ENCODE peak calls at places on chromosome 22, in seven cellular contexts. One of them, this sample, is unnamed. For H3K4me1, the result is how much of the 10 kb centered on the place peaks cover.

GRCh38 chr22:29298641-29299040 is 7.8 kb upstream of the GAS2L1 start:
- DNase-seq in heart left ventricle: no peak
- DNase-seq in fibroblast of lung: no peak
- DNase-seq in mucosa of descending colon: no peak
- DNase-seq in left lung: no peak
- DNase-seq in left ventricle myocardium inferior: no peak
- DNase-seq in psoas muscle: no peak
- DNase-seq in this sample: no peak

GRCh38 chr22:17460895-17461294 is 91.6 kb downstream of the CECR2 start:
- DNase-seq in heart left ventricle: no peak
- DNase-seq in fibroblast of lung: no peak
- DNase-seq in mucosa of descending colon: no peak
- DNase-seq in left lung: no peak
- DNase-seq in left ventricle myocardium inferior: no peak
- DNase-seq in psoas muscle: no peak
- DNase-seq in this sample: no peak

GRCh38 chr22:29167032-29167911 is 38.4 kb upstream of the EMID1 start:
- DNase-seq in heart left ventricle: no peak
- DNase-seq in fibroblast of lung: no peak
- DNase-seq in mucosa of descending colon: peak
- DNase-seq in left lung: no peak
- DNase-seq in left ventricle myocardium inferior: no peak
- DNase-seq in psoas muscle: no peak
- DNase-seq in this sample: no peak

GRCh38 chr22:36445158-36445668 is 36.2 kb downstream of the TXN2 start:
- DNase-seq in heart left ventricle: peak
- DNase-seq in fibroblast of lung: peak
- DNase-seq in mucosa of descending colon: peak
- DNase-seq in left lung: no peak
- DNase-seq in left ventricle myocardium inferior: peak
- DNase-seq in psoas muscle: peak
- DNase-seq in this sample: no peak

GRCh38 chr22:26535499-26535898 is 23.2 kb upstream of the TFIP11 start:
- DNase-seq in heart left ventricle: no peak
- DNase-seq in fibroblast of lung: no peak
- DNase-seq in mucosa of descending colon: no peak
- DNase-seq in left lung: no peak
- DNase-seq in left ventricle myocardium inferior: no peak
- DNase-seq in psoas muscle: no peak
- DNase-seq in this sample: no peak

GRCh38 chr22:45094826-45095225 is 68.9 kb upstream of the NUP50 start:
- DNase-seq in heart left ventricle: no peak
- DNase-seq in fibroblast of lung: no peak
- DNase-seq in mucosa of descending colon: no peak
- DNase-seq in left lung: no peak
- DNase-seq in left ventricle myocardium inferior: no peak
- DNase-seq in psoas muscle: no peak
- DNase-seq in this sample: no peak

GRCh38 chr22:26656896-26657851 is at the start of gene MIAT:
- DNase-seq in heart left ventricle: no peak
- DNase-seq in fibroblast of lung: no peak
- DNase-seq in mucosa of descending colon: peak
- DNase-seq in left lung: peak
- DNase-seq in left ventricle myocardium inferior: no peak
- DNase-seq in psoas muscle: no peak
- DNase-seq in this sample: no peak

GRCh38 chr22:26109686-26110315 is 59.5 kb upstream of the SEZ6L start:
- DNase-seq in heart left ventricle: no peak
- DNase-seq in fibroblast of lung: no peak
- DNase-seq in mucosa of descending colon: no peak
- DNase-seq in left lung: no peak
- DNase-seq in left ventricle myocardium inferior: no peak
- DNase-seq in psoas muscle: no peak
- DNase-seq in this sample: no peak

GRCh38 chr22:32474635-32475427 is at the start of gene FBXO7:
- DNase-seq in heart left ventricle: peak
- DNase-seq in fibroblast of lung: no peak
- DNase-seq in mucosa of descending colon: peak
- DNase-seq in left lung: peak
- DNase-seq in left ventricle myocardium inferior: peak
- DNase-seq in psoas muscle: peak
- DNase-seq in this sample: peak

GRCh38 chr22:29480512-29481264 is 670 bp downstream of the NEFH start:
- DNase-seq in heart left ventricle: no peak
- DNase-seq in fibroblast of lung: peak
- DNase-seq in mucosa of descending colon: peak
- DNase-seq in left lung: no peak
- DNase-seq in left ventricle myocardium inferior: peak
- DNase-seq in psoas muscle: peak
- DNase-seq in this sample: no peak

GRCh38 chr22:39622881-39623367 is 52.4 kb downstream of the CACNA1I start:
- DNase-seq in heart left ventricle: peak
- DNase-seq in fibroblast of lung: peak
- DNase-seq in mucosa of descending colon: peak
- DNase-seq in left lung: peak
- DNase-seq in left ventricle myocardium inferior: peak
- DNase-seq in psoas muscle: peak
- DNase-seq in this sample: no peak

GRCh38 chr22:32880906-32881596 is 79.5 kb downstream of the TIMP3 start:
- DNase-seq in heart left ventricle: peak
- DNase-seq in fibroblast of lung: peak
- DNase-seq in mucosa of descending colon: peak
- DNase-seq in left lung: peak
- DNase-seq in left ventricle myocardium inferior: peak
- DNase-seq in psoas muscle: peak
- DNase-seq in this sample: peak

GRCh38 chr22:37571258-37571991 is 8.5 kb downstream of the LGALS2 start:
- DNase-seq in heart left ventricle: peak
- DNase-seq in fibroblast of lung: no peak
- DNase-seq in mucosa of descending colon: no peak
- DNase-seq in left lung: no peak
- DNase-seq in left ventricle myocardium inferior: no peak
- DNase-seq in psoas muscle: no peak
- DNase-seq in this sample: no peak
- TF ChIP-seq CTCF in heart left ventricle: no peak
- TF ChIP-seq CTCF in fibroblast of lung: no peak
- TF ChIP-seq CTCF in mucosa of descending colon: no peak
- TF ChIP-seq CTCF in left lung: no peak
- TF ChIP-seq CTCF in left ventricle myocardium inferior: no peak
- TF ChIP-seq CTCF in psoas muscle: no peak
- TF ChIP-seq CTCF in this sample: no peak

GRCh38 chr22:24208012-24208749 is 26.9 kb downstream of the SUSD2 start:
- DNase-seq in heart left ventricle: no peak
- DNase-seq in fibroblast of lung: peak
- DNase-seq in mucosa of descending colon: no peak
- DNase-seq in left lung: peak
- DNase-seq in left ventricle myocardium inferior: no peak
- DNase-seq in psoas muscle: no peak
- DNase-seq in this sample: no peak
- H3K4me1 ChIP-seq in heart left ventricle: under half
- H3K4me1 ChIP-seq in fibroblast of lung: under half
- H3K4me1 ChIP-seq in mucosa of descending colon: under half
- H3K4me1 ChIP-seq in left lung: under half
- H3K4me1 ChIP-seq in left ventricle myocardium inferior: under half
- H3K4me1 ChIP-seq in psoas muscle: under half
- H3K4me1 ChIP-seq in this sample: under half

GRCh38 chr22:42794551-42795510 is 62.2 kb downstream of the ARFGAP3 start:
- DNase-seq in heart left ventricle: no peak
- DNase-seq in fibroblast of lung: no peak
- DNase-seq in mucosa of descending colon: no peak
- DNase-seq in left lung: no peak
- DNase-seq in left ventricle myocardium inferior: no peak
- DNase-seq in psoas muscle: no peak
- DNase-seq in this sample: peak
- TF ChIP-seq CTCF in heart left ventricle: peak
- TF ChIP-seq CTCF in fibroblast of lung: no peak
- TF ChIP-seq CTCF in mucosa of descending colon: no peak
- TF ChIP-seq CTCF in left lung: no peak
- TF ChIP-seq CTCF in left ventricle myocardium inferior: peak
- TF ChIP-seq CTCF in psoas muscle: no peak
- TF ChIP-seq CTCF in this sample: no peak

DNA sequence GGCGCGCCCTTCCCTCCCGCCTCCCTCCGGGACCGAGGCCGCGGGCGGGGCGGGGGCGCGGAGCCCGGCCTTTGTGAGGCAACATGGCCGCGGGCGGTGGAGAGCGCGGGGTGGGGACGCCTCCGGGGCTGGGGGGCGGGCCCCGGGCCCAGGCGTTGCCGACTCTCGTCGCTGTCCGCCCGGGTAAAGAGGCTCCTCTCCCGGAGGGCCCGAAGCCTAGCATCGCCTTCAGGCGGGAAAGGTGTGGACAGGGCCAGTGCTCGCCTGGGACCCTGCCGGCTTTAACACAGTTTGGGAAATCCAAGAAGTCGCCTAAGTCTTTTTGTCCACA is 369 bp downstream of the DGCR8 start:
- DNase-seq in heart left ventricle: peak
- DNase-seq in fibroblast of lung: peak
- DNase-seq in mucosa of descending colon: peak
- DNase-seq in left lung: peak
- DNase-seq in left ventricle myocardium inferior: peak
- DNase-seq in psoas muscle: peak
- DNase-seq in this sample: peak
- H3K4me1 ChIP-seq in heart left ventricle: under half
- H3K4me1 ChIP-seq in fibroblast of lung: under half
- H3K4me1 ChIP-seq in mucosa of descending colon: under half
- H3K4me1 ChIP-seq in left lung: under half
- H3K4me1 ChIP-seq in left ventricle myocardium inferior: half or more
- H3K4me1 ChIP-seq in psoas muscle: under half
- H3K4me1 ChIP-seq in this sample: under half